ENCODE peak calls at places on chromosomes 2 and 18, in ten cellular contexts. H is heart right ventricle, V is MM.1S, I is gastrocnemius medialis, D is adrenal gland, E is hepatocyte, P is aorta, Y is right cardiac atrium, F is cardiac muscle cell, G is endodermal cell. M is an unnamed sample.

GRCh38 chr2:203688798-203689197 is 17.6 kb upstream of the CD28 start:
- DNase-seq in H (peak; percentile 67), V (peak; percentile 81), I (peak; percentile 57), D (peak; percentile 77), E (peak; percentile 25), P (peak; percentile 77), Y (no peak), F (peak; percentile 90), G (peak; percentile 58), M (no peak)

GRCh38 chr2:235227607-235228006 is 266.2 kb upstream of the AGAP1 start:
- DNase-seq in H (no peak), V (no peak), I (no peak), D (no peak), E (no peak), P (no peak), Y (no peak), F (no peak), G (no peak), M (no peak)

GRCh38 chr2:26989156-26989555 is 18.7 kb downstream of the MAPRE3 start:
- DNase-seq in H (no peak), V (no peak), I (no peak), D (no peak), E (no peak), P (no peak), Y (no peak), F (peak; percentile 25), G (no peak), M (no peak)

GRCh38 chr18:68648191-68648590 is 66.7 kb downstream of the TMX3 start:
- DNase-seq in H (no peak), V (no peak), I (no peak), D (no peak), E (no peak), P (no peak), Y (no peak), F (no peak), G (no peak), M (no peak)

GRCh38 chr2:100142393-100142792 is at the start of gene AFF3:
- DNase-seq in H (peak; percentile 11), V (peak; percentile 90), I (no peak), D (no peak), E (no peak), P (no peak), Y (no peak), F (no peak), G (no peak), M (no peak)

GRCh38 chr18:55856191-55856590 is 268.2 kb upstream of the TCF4 start:
- DNase-seq in H (no peak), V (no peak), I (no peak), D (no peak), E (peak; percentile 43), P (no peak), Y (no peak), F (peak; percentile 66), G (peak; percentile 59), M (peak; percentile 74)

GRCh38 chr2:206031162-206031784 is 54.7 kb downstream of the INO80D start:
- DNase-seq in H (no peak), V (no peak), I (no peak), D (no peak), E (no peak), P (no peak), Y (no peak), F (peak; percentile 27), G (no peak), M (no peak)

GRCh38 chr18:3985664-3986063 is 469.4 kb downstream of the DLGAP1 start:
- DNase-seq in H (no peak), V (no peak), I (no peak), D (no peak), E (no peak), P (no peak), Y (no peak), F (peak; percentile 8), G (no peak), M (no peak)

GRCh38 chr2:33266467-33266866 is 210.0 kb upstream of the RASGRP3 start:
- DNase-seq in H (no peak), V (no peak), I (no peak), D (no peak), E (no peak), P (no peak), Y (no peak), F (no peak), G (no peak), M (no peak)

DNA sequence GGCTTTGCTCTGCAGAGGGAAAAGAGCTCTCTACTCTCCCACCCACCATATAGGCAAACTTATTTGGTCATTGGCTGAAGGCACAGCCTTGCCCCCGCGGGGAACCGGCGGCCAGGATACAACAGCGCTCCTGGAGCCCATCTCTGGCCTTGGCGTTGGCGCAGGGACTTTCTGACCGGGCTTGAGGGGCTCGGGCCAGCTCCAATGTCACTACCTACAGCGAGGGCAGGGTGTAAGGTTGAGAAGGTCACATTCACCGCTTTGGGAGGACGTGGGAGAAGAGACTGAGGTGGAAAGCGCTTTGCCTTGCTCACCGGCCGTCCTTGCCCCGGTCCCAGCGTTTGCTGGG is 2.2 kb downstream of the ONECUT2 start:
- DNase-seq in H (no peak), V (no peak), I (no peak), D (no peak), E (no peak), P (no peak), Y (no peak), F (no peak), G (peak; percentile 86), M (peak; percentile 54)
- H3K4me3 ChIP-seq in H (peak overlapping the region; percentile 12), V (no peak overlapping the region), I (peak overlapping the region; percentile 31), D (no peak overlapping the region), E (peak overlapping the region; percentile 21), P (no peak overlapping the region), Y (peak overlapping the region; percentile 27), F (peak overlapping the region; percentile 26), G (peak overlapping the region; percentile 81), M (peak overlapping the region; percentile 63)

GRCh38 chr18:24446953-24447537 is 13.4 kb upstream of the HRH4 start:
- DNase-seq in H (no peak), V (peak; percentile 19), I (no peak), D (no peak), E (peak; percentile 27), P (no peak), Y (no peak), F (no peak), G (no peak), M (no peak)

GRCh38 chr18:24446453-24446852 is 14.0 kb upstream of the HRH4 start:
- DNase-seq in H (no peak), V (peak; percentile 49), I (no peak), D (no peak), E (no peak), P (no peak), Y (no peak), F (no peak), G (no peak), M (no peak)

GRCh38 chr18:24443870-24444269 is 16.6 kb upstream of the HRH4 start:
- DNase-seq in H (no peak), V (peak; percentile 56), I (no peak), D (no peak), E (no peak), P (no peak), Y (no peak), F (no peak), G (no peak), M (no peak)

DNA sequence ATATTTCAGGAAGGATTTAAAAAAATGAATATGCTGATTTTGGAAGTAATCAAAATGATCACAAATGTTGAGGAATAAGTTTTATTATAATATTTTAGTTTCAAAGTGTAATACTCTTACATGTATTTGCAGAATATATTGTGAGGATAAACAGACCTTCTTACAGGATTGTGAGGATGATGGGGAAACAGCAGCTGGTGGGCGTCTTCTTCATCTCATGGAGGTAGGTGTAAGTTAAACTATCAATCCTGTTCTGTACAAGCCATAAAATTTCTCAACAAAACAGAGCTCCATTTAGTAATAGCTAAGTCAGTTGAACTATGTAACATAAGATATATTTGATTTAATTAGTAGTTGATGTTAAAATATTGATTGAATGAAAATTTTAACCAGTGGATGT is 12.5 kb upstream of the HRH4 start:
- DNase-seq in H (no peak), V (no peak), I (no peak), D (no peak), E (no peak), P (no peak), Y (no peak), F (no peak), G (no peak), M (no peak)
- H3K4me1 ChIP-seq in H (no peaks in the 10 kb centered on the region), V (peaks cover 48% of the 10 kb centered on the region), I (no peaks in the 10 kb centered on the region), D (no peaks in the 10 kb centered on the region), E (no peaks in the 10 kb centered on the region), P (no peaks in the 10 kb centered on the region), Y (no peaks in the 10 kb centered on the region), F (no peaks in the 10 kb centered on the region), G (no peaks in the 10 kb centered on the region), M (no peaks in the 10 kb centered on the region)

GRCh38 chr2:45007961-45008295 is 1.3 kb downstream of the SIX2 start:
- DNase-seq in H (no peak), V (no peak), I (no peak), D (no peak), E (no peak), P (no peak), Y (no peak), F (no peak), G (no peak), M (no peak)
- H3K4me3 ChIP-seq in H (peak overlapping the region; percentile 43), V (no peak overlapping the region), I (peak overlapping the region; percentile 64), D (no peak overlapping the region), E (no peak overlapping the region), P (no peak overlapping the region), Y (no peak overlapping the region), F (no peak overlapping the region), G (no peak overlapping the region), M (no peak overlapping the region)

GRCh38 chr18:32301361-32301760 is 111.5 kb downstream of the MEP1B start:
- DNase-seq in H (no peak), V (no peak), I (no peak), D (no peak), E (no peak), P (no peak), Y (no peak), F (no peak), G (no peak), M (no peak)

GRCh38 chr18:32301976-32302743 is 112.3 kb downstream of the MEP1B start:
- DNase-seq in H (no peak), V (peak; percentile 74), I (peak; percentile 22), D (no peak), E (peak; percentile 28), P (no peak), Y (no peak), F (peak; percentile 81), G (no peak), M (no peak)

GRCh38 chr18:32302806-32303205 is 113.0 kb downstream of the MEP1B start:
- DNase-seq in H (no peak), V (no peak), I (no peak), D (no peak), E (no peak), P (no peak), Y (no peak), F (no peak), G (no peak), M (no peak)

GRCh38 chr18:32299489-32299888 is 109.7 kb downstream of the MEP1B start:
- DNase-seq in H (no peak), V (no peak), I (no peak), D (no peak), E (no peak), P (no peak), Y (no peak), F (no peak), G (no peak), M (no peak)

DNA sequence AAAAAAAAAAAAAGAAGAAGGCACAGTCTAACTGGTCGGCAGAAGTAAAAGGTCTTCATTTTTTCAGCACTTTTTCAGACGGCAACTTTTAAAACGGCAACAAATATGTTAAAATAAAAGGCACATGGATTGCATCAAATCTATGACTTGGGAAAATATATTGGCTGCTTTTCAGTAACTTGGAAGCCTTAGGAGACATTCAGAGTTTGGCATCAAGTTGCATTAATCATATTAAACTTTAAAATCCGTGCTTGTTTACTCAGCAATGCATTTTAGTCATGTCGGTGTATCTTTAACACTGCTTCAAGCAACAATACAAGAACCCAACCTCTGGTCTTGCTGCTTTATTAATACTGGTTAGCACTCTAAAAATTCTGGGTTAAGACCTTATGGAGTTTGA is 111.1 kb downstream of the MEP1B start:
- DNase-seq in H (no peak), V (no peak), I (no peak), D (no peak), E (no peak), P (no peak), Y (no peak), F (peak; percentile 76), G (no peak), M (no peak)
- H3K4me1 ChIP-seq in H (peaks cover 24% of the 10 kb centered on the region), V (peaks cover 25% of the 10 kb centered on the region), I (peaks cover 16% of the 10 kb centered on the region), D (peaks cover 4% of the 10 kb centered on the region), E (no peaks in the 10 kb centered on the region), P (peaks cover 9% of the 10 kb centered on the region), Y (peaks cover 6% of the 10 kb centered on the region), F (peaks cover 7% of the 10 kb centered on the region), G (no peaks in the 10 kb centered on the region), M (no peaks in the 10 kb centered on the region)